ENCODE peak calls at places on chromosomes 13 and 19, in ten cellular contexts. K is upper lobe of left lung; C is activated CD8-positive, alpha-beta T cell treated with anti-CD3 and anti-CD28 coated beads for 36 hours; M is cardiac muscle cell; F is HFF-Myc; A is osteocyte; H is cardiac fibroblast; W is left ventricle myocardium inferior; B is IMR-90; S is progenitor cell of endocrine pancreas. U is an unnamed sample.

GRCh38 chr19:48113190-48113917 is 2.7 kb upstream of the PLA2G4C start:
- DNase-seq in S (no peak), F (no peak), K (no peak), W (no peak), B (peak), H (peak), A (no peak), C (no peak), M (no peak), U (no peak)

GRCh38 chr19:47227347-47228167 is 3.4 kb downstream of the BBC3 start:
- DNase-seq in C (peak), M (peak), W (peak), H (peak), S (peak), A (peak), B (peak), K (peak), F (peak), U (peak)

GRCh38 chr13:98944336-98944735 is 33.5 kb downstream of the DOCK9 start:
- DNase-seq in C (no peak), B (no peak), M (no peak), F (no peak), A (no peak), K (no peak), H (no peak), S (no peak), W (no peak), U (no peak)

GRCh38 chr19:8445488-8446001 is 770 bp downstream of the HNRNPM start:
- DNase-seq in F (no peak), M (peak), K (peak), C (peak), A (no peak), S (peak), W (peak), H (peak), B (no peak), U (no peak)

GRCh38 chr13:94331281-94331680 is 148.2 kb downstream of the DCT start:
- DNase-seq in B (no peak), F (no peak), M (no peak), W (no peak), H (no peak), C (no peak), K (no peak), A (no peak), S (no peak), U (no peak)

GRCh38 chr13:95133498-95133897 is 167.8 kb downstream of the ABCC4 start:
- DNase-seq in W (no peak), C (no peak), M (no peak), K (no peak), F (no peak), A (no peak), S (no peak), B (no peak), H (no peak), U (no peak)

GRCh38 chr19:39200818-39201145 is 3.3 kb downstream of the SYCN start:
- DNase-seq in W (no peak), A (no peak), K (no peak), H (no peak), S (no peak), B (no peak), M (no peak), C (no peak), F (no peak), U (no peak)

GRCh38 chr19:33434886-33435705 is 61.6 kb downstream of the CEBPG start:
- DNase-seq in S (no peak), H (peak), M (peak), C (no peak), W (peak), K (no peak), A (no peak), F (no peak), B (peak), U (no peak)

GRCh38 chr13:28475916-28476725 is 18.8 kb downstream of the FLT1 start:
- DNase-seq in A (no peak), K (no peak), S (no peak), B (peak), C (no peak), W (no peak), F (no peak), H (peak), M (peak), U (peak)

GRCh38 chr19:1163934-1164683 is 10.0 kb downstream of the SBNO2 start:
- DNase-seq in A (no peak), M (no peak), K (no peak), C (no peak), F (no peak), S (no peak), H (no peak), W (no peak), B (no peak), U (no peak)

GRCh38 chr19:13669780-13670355 is 94.5 kb upstream of the MRI1 start:
- DNase-seq in F (no peak), B (no peak), M (no peak), S (no peak), W (no peak), K (no peak), C (no peak), H (no peak), A (no peak), U (no peak)

GRCh38 chr13:35164324-35164932 is 222.4 kb downstream of the NBEA start:
- DNase-seq in K (no peak), H (peak), B (peak), C (no peak), S (no peak), W (no peak), F (no peak), M (peak), A (no peak), U (no peak)

GRCh38 chr19:7846247-7846646 is 16.2 kb downstream of the EVI5L start:
- DNase-seq in M (no peak), W (no peak), C (no peak), K (no peak), S (no peak), F (no peak), A (no peak), H (no peak), B (no peak), U (no peak)

GRCh38 chr19:50414850-50415660 is 3.7 kb upstream of the SPIB start:
- DNase-seq in S (peak), F (no peak), K (peak), B (peak), A (peak), M (peak), H (peak), W (peak), C (peak), U (no peak)

GRCh38 chr19:28406966-28407365 is 806.0 kb downstream of the UQCRFS1 start:
- DNase-seq in A (peak), K (no peak), W (no peak), B (no peak), C (no peak), F (no peak), M (peak), H (no peak), S (no peak), U (no peak)

GRCh38 chr13:74438911-74439310 is 304.7 kb upstream of the KLF12 start:
- DNase-seq in M (no peak), B (no peak), F (no peak), W (no peak), C (no peak), K (no peak), S (no peak), H (peak), A (no peak), U (no peak)

GRCh38 chr13:104460553-104460952 is 1394.3 kb upstream of the SLC10A2 start:
- DNase-seq in W (no peak), F (no peak), B (no peak), C (no peak), K (no peak), M (peak), H (peak), A (no peak), S (no peak), U (no peak)

GRCh38 chr19:34645551-34645950 is 31.4 kb downstream of the SCGB2B2 start:
- DNase-seq in A (no peak), B (no peak), C (no peak), K (no peak), M (no peak), F (no peak), W (no peak), S (no peak), H (no peak), U (no peak)

DNA sequence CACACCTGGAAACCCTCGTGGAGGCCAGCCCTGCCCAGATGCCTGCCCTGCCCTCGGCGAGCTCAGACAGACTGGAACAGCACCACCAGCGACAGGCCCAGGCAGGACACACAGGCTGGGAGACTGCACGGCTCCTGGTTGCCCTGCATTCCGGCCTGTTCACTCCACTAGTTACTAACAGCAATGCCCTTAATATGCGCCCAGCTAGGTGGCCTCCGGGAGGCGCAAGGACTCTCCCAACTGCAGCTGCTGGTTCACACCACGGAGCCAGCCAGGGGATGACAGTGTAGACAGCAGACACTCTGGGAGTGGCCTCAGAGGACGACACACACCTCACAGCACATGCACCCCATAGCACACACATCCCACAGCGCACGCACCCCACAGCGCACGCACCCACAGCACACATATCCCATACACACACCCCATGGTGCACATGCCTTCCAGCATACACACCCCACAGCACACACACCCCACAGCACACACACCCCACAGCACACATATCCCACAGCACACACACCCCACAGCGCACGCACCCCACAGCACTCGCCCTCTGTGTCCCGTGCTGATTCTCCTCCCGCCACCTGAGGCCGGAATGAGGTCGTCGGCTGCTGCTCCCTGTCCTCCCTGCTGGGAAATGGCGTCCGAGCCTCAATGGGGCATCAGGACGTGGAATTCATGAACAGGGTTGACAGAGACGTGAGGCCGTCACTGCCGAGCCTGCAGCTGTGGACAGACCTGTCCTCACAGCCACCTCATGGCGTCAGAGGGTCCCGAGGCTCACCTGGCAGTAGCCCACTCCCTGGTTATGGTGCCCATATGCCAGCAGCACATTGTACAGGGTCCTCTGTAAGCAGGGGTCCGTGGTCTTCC is 13.6 kb downstream of the GRTP1 start:
- DNase-seq in K (no peak), B (no peak), M (no peak), C (peak), F (no peak), S (no peak), A (no peak), W (no peak), H (no peak), U (no peak)
- TF ChIP-seq CTCF in K (no peak), B (no peak), M (no peak), C (no peak), F (peak), S (no peak), A (no peak), W (no peak), H (no peak), U (peak)

GRCh38 chr13:71244181-71244580 is 622.8 kb downstream of the DACH1 start:
- DNase-seq in B (no peak), W (no peak), C (no peak), F (no peak), A (no peak), S (no peak), K (no peak), H (no peak), M (no peak), U (no peak)

GRCh38 chr13:71237332-71237731 is 629.7 kb downstream of the DACH1 start:
- DNase-seq in S (no peak), M (no peak), K (no peak), C (no peak), A (no peak), F (no peak), B (no peak), W (no peak), H (no peak), U (no peak)

GRCh38 chr13:71242191-71242590 is 624.8 kb downstream of the DACH1 start:
- DNase-seq in S (no peak), W (peak), K (no peak), C (no peak), B (no peak), A (no peak), H (peak), M (peak), F (no peak), U (no peak)

DNA sequence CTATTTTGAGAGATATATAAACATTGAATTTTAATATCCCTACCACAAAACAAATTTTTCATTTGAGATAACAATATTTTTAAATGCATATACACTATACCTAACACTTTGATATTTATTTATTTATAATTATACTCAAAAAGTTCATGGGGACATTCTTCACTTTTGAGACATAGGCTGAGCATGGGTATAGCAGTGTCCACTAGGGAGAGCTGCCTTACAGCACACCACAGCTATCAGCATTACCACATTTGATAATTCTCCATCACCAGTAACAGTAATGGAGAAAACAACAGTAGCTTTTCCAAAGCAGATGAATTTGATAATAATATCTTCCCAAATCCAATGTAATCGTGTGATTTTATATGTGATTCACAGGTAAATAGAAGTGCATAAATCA is 626.1 kb downstream of the DACH1 start:
- DNase-seq in F (no peak), K (no peak), S (no peak), B (no peak), H (peak), C (peak), A (no peak), M (peak), W (no peak), U (no peak)
- TF ChIP-seq CTCF in F (no peak), K (no peak), S (peak), B (peak), H (peak), C (no peak), A (peak), M (peak), W (peak), U (no peak)

DNA sequence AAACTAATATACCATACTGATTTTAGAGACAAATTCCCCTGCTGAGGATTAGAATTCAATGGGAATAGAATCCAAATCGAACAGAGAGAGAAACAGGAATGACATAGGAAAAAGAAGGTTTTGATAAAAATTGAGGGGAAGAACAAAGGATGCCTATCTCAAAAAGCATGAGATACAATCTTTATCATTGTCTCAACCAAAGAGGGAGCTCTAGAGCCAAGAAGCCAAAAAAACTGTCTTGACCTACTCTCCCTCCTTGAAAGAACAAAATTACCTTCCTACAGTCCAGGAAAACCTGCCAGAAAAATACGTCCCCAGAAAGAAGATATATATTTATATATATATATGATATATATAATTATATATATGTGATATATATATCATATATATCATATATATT is 39.2 kb upstream of the MIR17HG start:
- DNase-seq in W (no peak), K (no peak), F (no peak), M (no peak), B (no peak), C (no peak), H (no peak), S (no peak), A (no peak), U (no peak)
- TF ChIP-seq CTCF in W (no peak), K (no peak), F (no peak), M (peak), B (peak), C (peak), H (no peak), S (no peak), A (peak), U (no peak)

DNA sequence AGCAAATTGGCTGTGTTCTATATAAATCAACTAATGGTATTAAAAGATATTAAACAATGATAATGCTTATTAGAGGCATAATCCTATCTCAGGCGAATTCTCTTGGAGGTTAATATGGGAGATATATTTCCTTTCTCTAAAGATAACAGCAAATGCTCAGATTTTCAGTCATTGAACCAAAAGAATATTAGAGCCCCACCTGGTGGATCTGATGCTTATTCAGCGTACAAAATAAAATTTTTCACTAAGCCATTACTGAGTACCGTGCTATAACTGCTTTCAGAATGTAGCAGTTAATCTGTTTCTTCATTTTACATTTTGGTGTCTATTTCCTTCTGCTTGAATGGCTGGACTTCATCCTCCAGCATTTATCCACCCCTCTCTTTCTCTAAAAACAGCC is 143.3 kb upstream of the IPO5 start:
- DNase-seq in K (no peak), B (peak), F (no peak), H (peak), S (no peak), C (no peak), W (no peak), M (peak), A (no peak), U (no peak)
- TF ChIP-seq CTCF in K (no peak), B (peak), F (peak), H (peak), S (peak), C (no peak), W (peak), M (peak), A (peak), U (peak)

DNA sequence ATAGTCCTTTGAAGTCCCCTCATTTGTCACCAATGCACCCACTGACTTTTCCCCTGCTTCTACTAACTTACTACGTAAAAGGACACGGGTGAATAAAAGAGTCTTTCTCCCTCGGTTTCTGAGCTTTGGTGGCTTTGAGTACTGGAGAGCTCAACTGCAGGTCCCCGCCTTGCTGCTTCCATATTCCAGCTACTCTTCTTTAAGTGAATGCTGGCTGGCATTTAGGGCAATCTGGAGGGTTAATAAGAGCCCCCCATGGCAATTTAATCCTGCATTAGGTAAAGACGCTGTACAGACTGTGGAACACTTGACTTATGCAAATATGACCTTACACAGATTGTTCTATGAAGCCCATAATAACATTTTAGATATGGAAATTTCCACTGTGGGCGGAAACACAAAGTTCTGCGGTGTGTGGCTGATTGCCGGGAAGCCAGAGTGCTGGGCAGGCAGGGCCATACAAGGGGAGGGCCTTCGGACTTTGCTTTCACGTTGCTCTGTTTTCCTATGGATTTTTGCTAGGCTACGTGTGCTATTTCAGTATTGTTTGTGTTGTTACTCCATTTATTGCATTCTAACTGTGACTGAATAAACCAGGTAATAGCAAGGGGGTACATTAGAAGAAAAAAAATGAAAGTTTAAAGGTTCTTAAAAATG is 97.5 kb downstream of the SLC10A2 start:
- DNase-seq in F (no peak), H (no peak), M (no peak), C (no peak), B (no peak), W (no peak), S (no peak), A (no peak), K (no peak), U (no peak)
- TF ChIP-seq CTCF in F (no peak), H (no peak), M (no peak), C (no peak), B (no peak), W (no peak), S (no peak), A (no peak), K (no peak), U (no peak)

GRCh38 chr19:3220576-3220975 is 3.9 kb upstream of the CELF5 start:
- DNase-seq in M (no peak), H (no peak), W (no peak), K (no peak), C (no peak), B (no peak), S (no peak), A (no peak), F (no peak), U (no peak)

GRCh38 chr19:3227054-3227626 is 2.7 kb downstream of the CELF5 start:
- DNase-seq in F (no peak), S (no peak), A (no peak), K (no peak), C (no peak), M (no peak), B (no peak), H (no peak), W (no peak), U (no peak)

GRCh38 chr19:3225677-3226093 is 1.2 kb downstream of the CELF5 start:
- DNase-seq in S (no peak), M (no peak), K (no peak), B (no peak), A (no peak), W (no peak), F (no peak), H (no peak), C (no peak), U (no peak)

GRCh38 chr19:3222709-3223108 is 1.8 kb upstream of the CELF5 start:
- DNase-seq in M (no peak), C (no peak), S (no peak), A (no peak), K (no peak), F (no peak), W (no peak), B (no peak), H (no peak), U (no peak)

DNA sequence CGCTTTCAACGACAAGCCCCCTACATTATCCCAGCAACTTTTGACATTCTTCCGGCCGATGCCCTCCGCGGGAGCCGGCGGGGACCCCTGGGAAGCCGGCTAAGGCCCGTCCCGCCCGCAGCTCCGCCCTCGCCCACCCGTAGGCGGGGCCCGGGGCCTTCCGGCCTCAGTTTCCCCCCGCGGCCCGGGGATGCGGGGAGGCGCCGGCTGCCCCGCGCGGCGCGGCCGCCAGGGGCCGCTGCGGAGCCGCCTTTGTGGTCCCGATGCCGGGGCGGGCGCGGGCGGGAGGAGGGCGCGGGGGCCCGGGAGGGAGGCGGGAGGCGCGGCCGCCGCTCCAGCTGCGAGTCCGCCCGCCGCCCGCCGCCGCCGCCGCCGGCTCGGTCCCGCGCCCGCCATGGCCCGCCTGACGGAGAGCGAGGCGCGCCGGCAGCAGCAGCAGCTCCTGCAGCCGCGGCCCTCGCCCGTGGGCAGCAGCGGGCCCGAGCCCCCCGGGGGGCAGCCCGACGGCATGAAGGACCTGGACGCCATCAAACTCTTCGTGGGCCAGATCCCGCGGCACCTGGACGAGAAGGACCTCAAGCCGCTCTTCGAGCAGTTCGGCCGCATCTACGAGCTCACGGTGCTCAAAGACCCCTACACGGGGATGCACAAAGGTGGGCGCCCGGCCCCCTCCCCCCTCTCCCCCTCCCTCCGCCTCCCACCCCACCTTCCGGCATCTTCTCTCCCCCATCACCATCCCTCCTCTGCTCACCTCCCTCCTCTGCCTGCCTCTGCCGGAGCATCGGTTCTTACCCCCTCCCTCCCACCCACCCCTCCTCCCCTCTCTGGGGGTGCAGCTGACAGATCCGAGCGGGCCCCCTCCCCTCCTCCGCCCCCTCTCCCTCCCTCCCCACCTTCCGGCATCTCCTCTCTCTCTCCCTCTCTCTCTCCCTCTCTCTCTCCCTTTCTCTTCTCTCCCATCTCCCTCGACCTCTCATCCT is at the start of gene CELF5:
- DNase-seq in H (peak), K (peak), M (peak), F (no peak), C (peak), B (no peak), A (no peak), W (peak), S (peak), U (no peak)
- TF ChIP-seq CTCF in H (no peak), K (peak), M (no peak), F (no peak), C (peak), B (peak), A (peak), W (peak), S (peak), U (peak)

U was measured in AG09309.